ENCODE peak calls at places on chromosome 18, in ten cellular contexts. Q is foreskin fibroblast; G is NCI-H1436; U is stimulated activated naive CD8-positive, alpha-beta T cell treated with anti-CD3 and anti-CD28 coated beads, Interleukin-15, amount 100 ng/mL, for 72 hours; F is EH; E is head of caudate nucleus; S is esophagus squamous epithelium; D is fibroblast of lung; B is left ventricle myocardium inferior; H is stimulated activated CD4-positive, alpha-beta T cell treated with anti-CD3 and anti-CD28 coated beads, Interleukin-4, amount 100 ng/mL, for 1 hour. A is an unnamed sample.

GRCh38 chr18:2237706-2238105 is 333.6 kb downstream of the METTL4 start:
- DNase-seq in D (no peak), H (no peak), S (no peak), F (no peak), G (no peak), U (no peak), B (no peak), E (no peak), Q (no peak), A (no peak)

GRCh38 chr18:36580266-36580665 is 248.5 kb downstream of the TPGS2 start:
- DNase-seq in E (no peak), G (no peak), F (peak; percentile 70), U (no peak), B (peak; percentile 26), H (no peak), D (peak; percentile 14), S (no peak), Q (peak; percentile 47), A (no peak)

GRCh38 chr18:43271593-43272432 is 5.5 kb downstream of the SYT4 start:
- DNase-seq in G (peak; percentile 12), U (peak; percentile 17), S (no peak), B (no peak), D (peak; percentile 76), F (peak; percentile 44), Q (peak; percentile 62), H (no peak), E (no peak), A (no peak)

GRCh38 chr18:45026162-45026561 is 345.5 kb downstream of the SETBP1 start:
- DNase-seq in Q (no peak), E (no peak), F (no peak), D (no peak), B (no peak), H (no peak), S (no peak), G (no peak), U (no peak), A (no peak)

GRCh38 chr18:23479829-23480505 is 23.3 kb upstream of the RMC1 start:
- DNase-seq in Q (no peak), D (no peak), U (no peak), G (no peak), H (no peak), E (no peak), S (no peak), F (no peak), B (no peak), A (no peak)

GRCh38 chr18:1559563-1559962 is 654.9 kb downstream of the ADCYAP1 start:
- DNase-seq in U (no peak), B (no peak), Q (no peak), E (no peak), G (no peak), D (no peak), H (no peak), S (no peak), F (no peak), A (no peak)

GRCh38 chr18:9428862-9429661 is 46.3 kb upstream of the RALBP1 start:
- DNase-seq in D (no peak), B (no peak), U (no peak), S (no peak), F (no peak), Q (peak; percentile 57), H (no peak), E (no peak), G (no peak), A (no peak)

GRCh38 chr18:77905449-77906055 is 655.9 kb downstream of the GALR1 start:
- DNase-seq in F (no peak), Q (no peak), D (no peak), S (no peak), E (no peak), B (no peak), G (no peak), H (no peak), U (no peak), A (no peak)

GRCh38 chr18:9506046-9506792 is 30.9 kb downstream of the RALBP1 start:
- DNase-seq in F (peak; percentile 36), G (no peak), E (no peak), S (no peak), U (no peak), D (no peak), H (no peak), Q (no peak), B (no peak), A (peak; percentile 7)

GRCh38 chr18:76579301-76579695 is 84.3 kb upstream of the ZNF516 start:
- DNase-seq in Q (no peak), D (no peak), B (no peak), F (no peak), S (no peak), U (no peak), G (no peak), E (no peak), H (no peak), A (no peak)

GRCh38 chr18:6624271-6624670 is 105.2 kb upstream of the ARHGAP28 start:
- DNase-seq in G (no peak), S (no peak), E (no peak), B (no peak), U (no peak), Q (peak; percentile 83), D (peak; percentile 87), F (peak; percentile 75), H (no peak), A (peak; percentile 26)

GRCh38 chr18:70072678-70073077 is 125.0 kb upstream of the CD226 start:
- DNase-seq in B (no peak), Q (peak; percentile 55), U (no peak), H (no peak), E (no peak), G (peak; percentile 27), S (no peak), F (peak; percentile 49), D (peak; percentile 61), A (no peak)

GRCh38 chr18:28767201-28767600 is 590.3 kb upstream of the CDH2 start:
- DNase-seq in G (no peak), S (no peak), U (no peak), B (no peak), H (no peak), E (no peak), F (peak; percentile 33), Q (peak; percentile 28), D (no peak), A (no peak)

GRCh38 chr18:27894746-27895145 is 282.2 kb downstream of the CDH2 start:
- DNase-seq in H (no peak), F (no peak), U (no peak), E (no peak), Q (no peak), D (no peak), B (no peak), G (no peak), S (no peak), A (no peak)

GRCh38 chr18:64981915-64982314 is 768.9 kb upstream of the CDH7 start:
- DNase-seq in Q (no peak), E (no peak), H (no peak), F (no peak), B (no peak), U (no peak), G (no peak), S (no peak), D (no peak), A (no peak)

GRCh38 chr18:79507546-79508480 is 112.1 kb downstream of the NFATC1 start:
- DNase-seq in D (peak; percentile 38), E (peak; percentile 83), G (no peak), S (no peak), U (peak; percentile 32), H (peak; percentile 16), B (peak; percentile 86), Q (peak; percentile 66), F (peak; percentile 51), A (no peak)

GRCh38 chr18:35282353-35282752 is 7.7 kb downstream of the ZSCAN30 start:
- DNase-seq in E (no peak), F (peak; percentile 93), U (no peak), B (no peak), Q (peak; percentile 94), H (no peak), S (no peak), G (no peak), D (peak; percentile 85), A (no peak)

GRCh38 chr18:21053127-21053526 is 58.5 kb downstream of the ROCK1 start:
- DNase-seq in S (no peak), Q (peak; percentile 76), B (no peak), D (peak; percentile 82), E (no peak), G (no peak), F (peak; percentile 93), H (no peak), U (no peak), A (no peak)

GRCh38 chr18:54405290-54405689 is 47.6 kb downstream of the C18orf54 start:
- DNase-seq in S (no peak), Q (no peak), F (no peak), G (no peak), E (no peak), B (no peak), D (no peak), H (no peak), U (no peak), A (no peak)

GRCh38 chr18:24052053-24052452 is 37.5 kb downstream of the TTC39C start:
- DNase-seq in S (no peak), F (no peak), D (peak; percentile 67), H (no peak), E (no peak), G (no peak), B (no peak), Q (no peak), U (no peak), A (no peak)

GRCh38 chr18:54710519-54711281 is 117.6 kb upstream of the RAB27B start:
- DNase-seq in G (no peak), U (no peak), Q (no peak), F (no peak), H (no peak), E (no peak), D (no peak), S (no peak), B (no peak), A (no peak)

GRCh38 chr18:55078289-55078916 is 119.1 kb upstream of the CCDC68 start:
- DNase-seq in F (peak; percentile 27), S (no peak), G (no peak), Q (peak; percentile 24), E (no peak), U (no peak), B (no peak), H (no peak), D (no peak), A (no peak)

GRCh38 chr18:67104700-67105284 is 411.7 kb downstream of the DSEL start:
- DNase-seq in G (peak; percentile 78), U (peak; percentile 28), F (peak; percentile 60), H (peak; percentile 17), Q (peak; percentile 58), D (peak; percentile 80), B (peak; percentile 16), E (peak; percentile 79), S (no peak), A (peak; percentile 15)

GRCh38 chr18:9218052-9218451 is 81.5 kb downstream of the ANKRD12 start:
- DNase-seq in S (no peak), B (no peak), U (no peak), F (peak; percentile 32), D (peak; percentile 27), E (no peak), G (no peak), Q (no peak), H (no peak), A (no peak)

GRCh38 chr18:9103488-9103887 is 989 bp downstream of the NDUFV2 start:
- DNase-seq in H (no peak), G (no peak), B (no peak), E (no peak), F (peak; percentile 54), U (no peak), Q (peak; percentile 36), S (no peak), D (peak; percentile 64), A (peak; percentile 26)

GRCh38 chr18:13437801-13438506 is 219.4 kb downstream of the LDLRAD4 start:
- DNase-seq in F (no peak), H (peak; percentile 52), E (no peak), S (no peak), U (peak; percentile 64), G (no peak), B (no peak), Q (no peak), D (no peak), A (peak; percentile 62)

GRCh38 chr18:23735021-23735464 is 45.8 kb downstream of the LAMA3 start:
- DNase-seq in Q (peak; percentile 55), E (no peak), B (no peak), G (no peak), U (no peak), H (no peak), S (no peak), F (peak; percentile 30), D (peak; percentile 43), A (peak; percentile 90)

GRCh38 chr18:73296686-73297085 is 428.9 kb upstream of the NETO1 start:
- DNase-seq in E (no peak), S (no peak), B (no peak), F (no peak), Q (no peak), G (no peak), H (no peak), D (no peak), U (no peak), A (no peak)